ENCODE peak calls at places on chromosomes 11 and 22, in eight cellular contexts. X, K, B, P, A, J, Y and G are unnamed samples.

GRCh38 chr22:17797721-17798559 is 23.7 kb upstream of the BID start:
- DNase-seq in X (no peak), K (no peak), B (peak; percentile 95), P (no peak), A (no peak), J (no peak), Y (no peak), G (no peak)

GRCh38 chr22:47836957-47837356 is 1074.5 kb downstream of the TBC1D22A start:
- DNase-seq in X (no peak), K (no peak), B (no peak), P (no peak), A (no peak), J (no peak), Y (no peak), G (no peak)

GRCh38 chr22:25419247-25420113 is 145.0 kb upstream of the GRK3 start:
- DNase-seq in X (peak; percentile 47), K (no peak), B (peak; percentile 20), P (peak; percentile 37), A (no peak), J (peak; percentile 24), Y (no peak), G (no peak)

GRCh38 chr11:77109236-77110019 is 6.8 kb downstream of the OMP start:
- DNase-seq in X (peak; percentile 37), K (no peak), B (no peak), P (no peak), A (no peak), J (no peak), Y (no peak), G (no peak)

GRCh38 chr22:23070418-23071162 is at the start of gene GNAZ:
- DNase-seq in X (no peak), K (no peak), B (no peak), P (no peak), A (no peak), J (no peak), Y (peak; percentile 78), G (peak; percentile 84)

GRCh38 chr11:47395225-47396048 is 13.0 kb upstream of the SLC39A13 start:
- DNase-seq in X (no peak), K (no peak), B (no peak), P (no peak), A (no peak), J (no peak), Y (no peak), G (no peak)

GRCh38 chr22:20141186-20142077 is 9.4 kb downstream of the CCDC188 start:
- DNase-seq in X (peak; percentile 82), K (no peak), B (no peak), P (no peak), A (no peak), J (no peak), Y (no peak), G (no peak)

GRCh38 chr11:19632435-19632834 is 80.2 kb upstream of the NAV2 start:
- DNase-seq in X (peak; percentile 64), K (no peak), B (no peak), P (no peak), A (no peak), J (no peak), Y (no peak), G (peak; percentile 21)

GRCh38 chr22:17774206-17774927 is at the start of gene BID:
- DNase-seq in X (peak; percentile 17), K (no peak), B (no peak), P (no peak), A (no peak), J (peak; percentile 71), Y (no peak), G (peak; percentile 84)

GRCh38 chr11:11993814-11994213 is 14.6 kb downstream of the DKK3 start:
- DNase-seq in X (peak; percentile 86), K (peak; percentile 75), B (no peak), P (no peak), A (peak; percentile 53), J (peak; percentile 25), Y (no peak), G (peak; percentile 70)

GRCh38 chr22:27239520-27239919 is 562.0 kb downstream of the MN1 start:
- DNase-seq in X (no peak), K (no peak), B (no peak), P (no peak), A (no peak), J (no peak), Y (no peak), G (no peak)

GRCh38 chr11:28598531-28598930 is 490.3 kb downstream of the METTL15 start:
- DNase-seq in X (no peak), K (no peak), B (no peak), P (no peak), A (no peak), J (no peak), Y (no peak), G (no peak)

GRCh38 chr11:75174781-75175370 is 24.0 kb downstream of the SLCO2B1 start:
- DNase-seq in X (peak; percentile 34), K (no peak), B (no peak), P (no peak), A (no peak), J (no peak), Y (no peak), G (no peak)

GRCh38 chr11:130520231-130520630 is 71.8 kb downstream of the ADAMTS15 start:
- DNase-seq in X (no peak), K (no peak), B (no peak), P (no peak), A (no peak), J (no peak), Y (peak; percentile 33), G (no peak)

GRCh38 chr11:113806403-113806802 is 26.8 kb downstream of the CLDN25 start:
- DNase-seq in X (peak; percentile 7), K (peak; percentile 4), B (no peak), P (peak; percentile 64), A (peak; percentile 12), J (peak; percentile 51), Y (peak; percentile 70), G (peak; percentile 33)

GRCh38 chr11:125976156-125976555 is 30.3 kb downstream of the VSIG10L2 start:
- DNase-seq in X (no peak), K (no peak), B (no peak), P (no peak), A (no peak), J (no peak), Y (no peak), G (no peak)

GRCh38 chr11:116309446-116309845 is 463.3 kb downstream of the BUD13 start:
- DNase-seq in X (no peak), K (no peak), B (no peak), P (no peak), A (no peak), J (no peak), Y (no peak), G (no peak)

GRCh38 chr11:68099474-68100405 is 21.4 kb downstream of the CHKA start:
- DNase-seq in X (no peak), K (no peak), B (peak; percentile 52), P (peak; percentile 99), A (no peak), J (peak; percentile 91), Y (no peak), G (peak; percentile 57)

GRCh38 chr11:85844439-85845051 is 10.6 kb upstream of the CCDC83 start:
- DNase-seq in X (peak; percentile 80), K (peak; percentile 87), B (no peak), P (no peak), A (peak; percentile 77), J (no peak), Y (no peak), G (no peak)

GRCh38 chr22:43131773-43132501 is 11.3 kb downstream of the MCAT start:
- DNase-seq in X (no peak), K (no peak), B (no peak), P (no peak), A (no peak), J (no peak), Y (no peak), G (no peak)

GRCh38 chr22:42072606-42073330 is 1.3 kb upstream of the PHETA2 start:
- DNase-seq in X (no peak), K (no peak), B (no peak), P (no peak), A (no peak), J (peak; percentile 32), Y (no peak), G (no peak)

GRCh38 chr11:64877390-64878222 is 815 bp downstream of the EHD1 start:
- DNase-seq in X (no peak), K (no peak), B (no peak), P (no peak), A (no peak), J (peak; percentile 35), Y (no peak), G (peak; percentile 67)
- TF ChIP-seq RAD21 in X (no peak), K (no peak), B (peak; percentile 4), P (no peak), A (no peak), J (no peak), Y (no peak), G (no peak)

DNA sequence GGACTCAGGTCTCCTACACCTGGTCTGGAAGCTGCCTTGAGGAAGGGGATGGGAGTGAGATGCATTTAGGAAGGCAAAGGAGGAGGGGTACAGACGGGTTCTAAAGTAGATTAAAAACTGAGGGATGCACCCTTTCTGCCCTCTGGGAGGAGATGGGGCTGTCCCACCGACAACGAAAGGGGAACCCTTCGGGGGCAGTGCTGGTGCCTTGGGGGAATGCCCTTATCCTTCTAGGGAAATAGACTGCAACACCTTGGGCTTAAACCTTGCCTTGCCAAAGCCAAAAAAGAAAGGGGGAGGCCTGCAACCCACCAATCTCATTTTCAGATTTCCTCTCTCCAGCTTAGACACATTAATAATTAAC is 89.8 kb downstream of the PLEKHA7 start:
- DNase-seq in X (no peak), K (no peak), B (no peak), P (no peak), A (no peak), J (no peak), Y (no peak), G (no peak)
- H3K4me1 ChIP-seq in X (no peaks in the 10 kb centered on the region), K (peaks cover 39% of the 10 kb centered on the region), B (peaks cover 22% of the 10 kb centered on the region), P (peaks cover 25% of the 10 kb centered on the region), A (peaks cover 53% of the 10 kb centered on the region), J (no peaks in the 10 kb centered on the region), Y (peaks cover 13% of the 10 kb centered on the region), G (no peaks in the 10 kb centered on the region)

GRCh38 chr22:49975543-49976389 is 15.2 kb downstream of the PIM3 start:
- DNase-seq in X (no peak), K (no peak), B (no peak), P (no peak), A (no peak), J (peak; percentile 55), Y (peak; percentile 54), G (peak; percentile 55)
- TF ChIP-seq RAD21 in X (no peak), K (no peak), B (no peak), P (no peak), A (no peak), J (no peak), Y (no peak), G (no peak)

DNA sequence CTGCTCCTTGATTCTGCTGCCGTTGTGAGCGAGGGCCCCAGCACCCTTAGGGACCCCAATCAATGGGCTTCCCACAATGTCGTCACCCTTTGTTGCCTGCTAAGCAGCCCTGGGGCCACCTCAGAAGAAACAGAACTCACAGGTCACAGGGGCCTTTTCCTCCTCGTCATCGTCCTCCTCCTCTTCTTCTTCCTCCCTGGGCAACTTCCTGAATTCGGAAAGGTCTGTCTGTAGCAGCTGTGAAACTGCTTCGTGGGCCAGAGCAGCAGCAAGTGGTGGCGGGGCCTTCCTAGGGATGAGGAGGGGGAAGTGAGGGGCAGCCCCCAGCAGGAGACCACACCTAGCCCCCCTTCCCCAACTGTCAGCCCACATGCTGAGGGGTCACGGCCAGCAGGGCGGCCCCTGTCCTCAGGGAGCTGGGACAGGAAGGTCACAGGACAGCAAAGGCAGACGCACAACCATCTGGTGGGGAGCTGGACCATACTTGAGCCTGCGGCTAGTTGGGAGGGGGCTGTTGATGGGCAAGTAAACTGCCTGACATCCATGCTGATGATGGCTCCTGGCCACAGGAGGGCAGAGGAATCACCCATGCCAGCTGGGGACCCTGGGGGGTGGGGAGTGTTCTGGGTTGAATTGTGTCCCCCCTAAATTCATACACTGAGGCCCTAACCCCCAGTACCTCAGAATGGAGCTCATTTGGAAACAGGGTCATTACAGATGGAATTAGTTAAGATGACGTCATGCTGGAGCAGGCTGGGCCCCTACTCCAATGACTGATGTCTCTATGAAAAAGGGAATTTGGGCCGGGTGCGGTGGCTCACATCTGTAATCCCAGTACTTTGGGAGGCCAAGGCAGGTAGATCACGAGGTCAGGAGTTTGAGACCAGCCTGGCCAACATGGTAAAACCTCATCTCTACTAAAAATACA is 13.0 kb downstream of the PPM1F start:
- DNase-seq in X (no peak), K (no peak), B (no peak), P (no peak), A (no peak), J (no peak), Y (no peak), G (no peak)
- H3K4me1 ChIP-seq in X (peaks cover 29% of the 10 kb centered on the region), K (peaks cover 27% of the 10 kb centered on the region), B (peaks cover 16% of the 10 kb centered on the region), P (peaks cover 18% of the 10 kb centered on the region), A (peaks cover 56% of the 10 kb centered on the region), J (peaks cover 12% of the 10 kb centered on the region), Y (peaks cover 1% of the 10 kb centered on the region), G (peaks cover 49% of the 10 kb centered on the region)